ENCODE peak calls at places on chromosomes 7 and 10, in four cellular contexts. L is K562, I is HepG2, R is GM12878. S is an unnamed sample.

GRCh38 chr7:128322040-128322643 is 21.6 kb downstream of the RBM28 start:
- DNase-seq in L (peak), I (peak), R (no peak), S (no peak)

GRCh38 chr7:64870656-64871055 is 32.4 kb upstream of the ZNF273 start:
- DNase-seq in L (no peak), I (no peak), R (no peak), S (no peak)

GRCh38 chr7:107725138-107725740 is 18.7 kb upstream of the CBLL1 start:
- DNase-seq in L (peak), I (peak), R (peak), S (peak)

GRCh38 chr10:132502544-132503300 is 34.9 kb upstream of the INPP5A start:
- DNase-seq in L (no peak), I (no peak), R (no peak), S (peak)

GRCh38 chr7:49367072-49367471 is 406.4 kb upstream of the VWC2 start:
- DNase-seq in L (no peak), I (no peak), R (no peak), S (no peak)

GRCh38 chr7:114026486-114027089 is 107.8 kb upstream of the PPP1R3A start:
- DNase-seq in L (peak), I (peak), R (no peak), S (no peak)

GRCh38 chr10:63716174-63716573 is 195.0 kb downstream of the REEP3 start:
- DNase-seq in L (no peak), I (no peak), R (no peak), S (no peak)

GRCh38 chr7:134290286-134290685 is 26.4 kb downstream of the SLC35B4 start:
- DNase-seq in L (no peak), I (no peak), R (no peak), S (no peak)

GRCh38 chr10:132058793-132059759 is 6.7 kb upstream of the JAKMIP3 start:
- DNase-seq in L (no peak), I (no peak), R (no peak), S (no peak)

GRCh38 chr10:132615346-132616169 is 78.0 kb downstream of the INPP5A start:
- DNase-seq in L (no peak), I (no peak), R (no peak), S (no peak)

GRCh38 chr7:18320971-18321567 is 174.5 kb upstream of the HDAC9 start:
- DNase-seq in L (peak), I (peak), R (no peak), S (no peak)

GRCh38 chr10:15321431-15322321 is 49.4 kb downstream of the FAM171A1 start:
- DNase-seq in L (no peak), I (no peak), R (no peak), S (no peak)

GRCh38 chr7:128053991-128054390 is 22.8 kb upstream of the LRRC4 start:
- DNase-seq in L (no peak), I (no peak), R (no peak), S (no peak)

GRCh38 chr7:5621776-5622175 is 159.7 kb downstream of the RNF216 start:
- DNase-seq in L (no peak), I (no peak), R (no peak), S (no peak)

GRCh38 chr10:3866347-3866746 is 81.3 kb upstream of the KLF6 start:
- DNase-seq in L (no peak), I (no peak), R (no peak), S (no peak)
- TF ChIP-seq CREM in L (no peak), I (no peak), R (no peak), S (no peak)

GRCh38 chr7:38929460-38930171 is 20.6 kb upstream of the VPS41 start:
- DNase-seq in L (peak), I (no peak), R (no peak), S (no peak)
- TF ChIP-seq CREM in L (peak), I (no peak), R (no peak), S (no peak)

DNA sequence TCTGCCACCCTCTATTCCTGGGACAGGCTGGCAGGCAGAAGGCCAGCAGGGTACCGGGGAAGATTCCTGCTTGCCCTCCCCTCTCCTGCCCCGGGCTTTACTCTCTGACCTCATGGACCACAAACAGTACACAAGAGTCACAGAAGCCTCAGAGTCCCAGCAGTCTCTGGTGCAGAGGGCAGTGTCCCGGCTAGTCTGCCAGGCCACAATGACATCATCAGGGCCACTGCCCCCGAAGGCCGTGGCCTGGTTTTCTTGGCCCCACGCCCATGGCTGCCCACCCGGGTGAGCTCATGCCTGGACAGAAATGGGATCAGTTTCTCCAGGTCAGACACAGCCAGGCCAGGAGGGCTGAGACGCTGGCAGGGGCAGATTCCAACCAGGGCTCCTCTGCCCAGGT is 91.9 kb downstream of the MYL10 start:
- DNase-seq in L (no peak), I (peak), R (no peak), S (no peak)
- TF ChIP-seq CREM in L (no peak), I (no peak), R (no peak), S (no peak)

DNA sequence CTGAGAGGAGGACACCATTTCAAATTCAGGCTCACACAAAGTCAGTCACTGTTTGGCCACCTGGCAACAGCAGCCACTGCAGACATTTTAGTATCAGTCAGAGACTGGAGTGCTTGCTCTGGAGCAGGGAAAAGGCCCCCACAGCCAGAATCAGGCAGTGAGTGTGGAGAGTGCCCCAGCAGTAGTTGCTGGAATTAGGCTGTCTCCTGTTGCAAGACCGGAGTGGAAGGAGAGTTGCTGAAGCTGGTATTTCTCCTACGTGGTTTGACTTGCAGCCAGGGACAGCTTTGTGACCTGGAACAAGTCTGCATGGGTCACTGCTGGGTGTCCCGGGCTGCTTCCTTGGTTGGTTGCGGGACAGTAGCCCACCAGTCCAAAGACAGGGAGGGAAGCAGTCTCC is 78.4 kb upstream of the TMEM168 start:
- DNase-seq in L (no peak), I (no peak), R (no peak), S (no peak)
- TF ChIP-seq CREM in L (no peak), I (no peak), R (no peak), S (no peak)

GRCh38 chr10:113965077-113965476 is 78.6 kb upstream of the ADRB1 start:
- DNase-seq in L (no peak), I (no peak), R (no peak), S (no peak)

GRCh38 chr10:113958631-113959382 is 84.9 kb upstream of the ADRB1 start:
- DNase-seq in L (peak), I (peak), R (no peak), S (no peak)

GRCh38 chr10:113959383-113959760 is 84.3 kb upstream of the ADRB1 start:
- DNase-seq in L (no peak), I (no peak), R (no peak), S (no peak)

GRCh38 chr10:113960617-113961260 is 82.9 kb upstream of the ADRB1 start:
- DNase-seq in L (no peak), I (peak), R (no peak), S (no peak)

DNA sequence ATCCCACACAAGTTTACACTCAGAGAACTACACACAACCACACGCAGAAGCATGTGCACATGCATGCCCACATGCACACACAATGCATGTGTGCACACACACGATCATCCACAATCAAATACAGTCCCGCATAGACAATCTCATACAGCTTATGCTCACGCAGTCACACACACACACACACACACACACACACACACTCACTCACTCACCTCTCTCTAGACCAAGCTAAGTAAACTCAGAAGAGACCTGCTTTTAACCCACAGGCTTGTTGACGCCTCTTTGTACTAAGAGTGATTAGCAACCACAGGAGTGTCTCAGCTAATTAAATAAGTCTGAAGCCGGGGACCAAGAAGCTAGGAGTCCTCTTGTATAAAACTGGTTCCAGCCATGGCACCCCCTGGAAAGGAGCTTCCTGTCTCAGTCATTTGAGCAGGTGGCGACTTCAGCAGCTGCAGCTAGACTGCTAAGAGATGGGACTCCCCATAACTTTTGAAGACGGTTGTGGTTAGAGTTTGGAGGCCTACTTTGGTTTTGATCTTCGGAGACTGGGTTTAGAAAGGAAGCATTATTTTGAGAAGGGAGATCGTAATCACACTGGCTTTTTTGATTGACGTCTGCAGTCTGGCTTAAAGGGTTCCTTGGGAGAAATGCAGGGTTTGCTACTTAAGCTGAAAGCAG is 82.3 kb upstream of the ADRB1 start:
- DNase-seq in L (no peak), I (no peak), R (peak), S (no peak)
- TF ChIP-seq CREM in L (no peak), I (no peak), R (no peak), S (no peak)